ENCODE peak calls at places on chromosomes 12 and 14, in eight cellular contexts. One of them, this sample, is unnamed. For H3K4me1, the result is how much of the 10 kb centered on the place peaks cover.

GRCh38 chr14:20998674-20999366 is at the start of gene SLC39A2:
- DNase-seq in astrocyte: peak
- DNase-seq in GM23338: peak
- DNase-seq in keratinocyte: peak
- DNase-seq in PC-9: peak
- DNase-seq in endothelial cell of umbilical vein: no peak
- DNase-seq in HCT116: peak
- DNase-seq in fibroblast of lung: peak
- DNase-seq in this sample: peak

GRCh38 chr12:795305-795704 is 42.9 kb downstream of the WNK1 start:
- DNase-seq in PC-9: no peak
- DNase-seq in HCT116: no peak
- DNase-seq in fibroblast of lung: no peak
- DNase-seq in GM23338: no peak
- DNase-seq in keratinocyte: no peak
- DNase-seq in endothelial cell of umbilical vein: peak
- DNase-seq in astrocyte: no peak
- DNase-seq in this sample: no peak

GRCh38 chr14:89215166-89215940 is 201.7 kb downstream of the FOXN3 start:
- DNase-seq in fibroblast of lung: no peak
- DNase-seq in keratinocyte: no peak
- DNase-seq in HCT116: no peak
- DNase-seq in PC-9: no peak
- DNase-seq in GM23338: no peak
- DNase-seq in endothelial cell of umbilical vein: no peak
- DNase-seq in astrocyte: no peak
- DNase-seq in this sample: no peak

GRCh38 chr14:62373889-62374394 is 611.7 kb downstream of the SNAPC1 start:
- DNase-seq in GM23338: no peak
- DNase-seq in fibroblast of lung: peak
- DNase-seq in endothelial cell of umbilical vein: no peak
- DNase-seq in keratinocyte: no peak
- DNase-seq in HCT116: no peak
- DNase-seq in PC-9: no peak
- DNase-seq in astrocyte: peak
- DNase-seq in this sample: peak

GRCh38 chr14:71555654-71556559 is 376.3 kb upstream of the RGS6 start:
- DNase-seq in HCT116: no peak
- DNase-seq in astrocyte: peak
- DNase-seq in fibroblast of lung: peak
- DNase-seq in endothelial cell of umbilical vein: peak
- DNase-seq in keratinocyte: no peak
- DNase-seq in GM23338: no peak
- DNase-seq in PC-9: no peak
- DNase-seq in this sample: no peak

GRCh38 chr14:56185991-56186390 is 67.8 kb downstream of the PELI2 start:
- DNase-seq in endothelial cell of umbilical vein: no peak
- DNase-seq in keratinocyte: no peak
- DNase-seq in PC-9: no peak
- DNase-seq in HCT116: no peak
- DNase-seq in GM23338: no peak
- DNase-seq in astrocyte: no peak
- DNase-seq in fibroblast of lung: no peak
- DNase-seq in this sample: no peak

GRCh38 chr14:78007160-78007559 is 163.0 kb upstream of the NRXN3 start:
- DNase-seq in fibroblast of lung: peak
- DNase-seq in endothelial cell of umbilical vein: no peak
- DNase-seq in HCT116: no peak
- DNase-seq in GM23338: no peak
- DNase-seq in keratinocyte: no peak
- DNase-seq in PC-9: no peak
- DNase-seq in astrocyte: peak
- DNase-seq in this sample: no peak

GRCh38 chr14:90603336-90603735 is 206.5 kb downstream of the CALM1 start:
- DNase-seq in fibroblast of lung: peak
- DNase-seq in GM23338: no peak
- DNase-seq in keratinocyte: no peak
- DNase-seq in endothelial cell of umbilical vein: peak
- DNase-seq in PC-9: no peak
- DNase-seq in astrocyte: no peak
- DNase-seq in HCT116: no peak
- DNase-seq in this sample: no peak

GRCh38 chr14:29242755-29243340 is 476.3 kb downstream of the FOXG1 start:
- DNase-seq in astrocyte: peak
- DNase-seq in GM23338: no peak
- DNase-seq in fibroblast of lung: peak
- DNase-seq in PC-9: no peak
- DNase-seq in HCT116: no peak
- DNase-seq in endothelial cell of umbilical vein: peak
- DNase-seq in keratinocyte: no peak
- DNase-seq in this sample: peak

GRCh38 chr12:119178544-119179334 is at the start of gene HSPB8:
- DNase-seq in HCT116: peak
- DNase-seq in GM23338: peak
- DNase-seq in PC-9: peak
- DNase-seq in fibroblast of lung: peak
- DNase-seq in astrocyte: peak
- DNase-seq in endothelial cell of umbilical vein: peak
- DNase-seq in keratinocyte: no peak
- DNase-seq in this sample: peak

GRCh38 chr12:122052285-122052684 is 26.3 kb upstream of the MLXIP start:
- DNase-seq in endothelial cell of umbilical vein: no peak
- DNase-seq in astrocyte: peak
- DNase-seq in GM23338: no peak
- DNase-seq in PC-9: no peak
- DNase-seq in keratinocyte: no peak
- DNase-seq in HCT116: no peak
- DNase-seq in fibroblast of lung: peak
- DNase-seq in this sample: no peak

GRCh38 chr14:104164041-104164440 is 25.7 kb downstream of the KIF26A start:
- DNase-seq in HCT116: no peak
- DNase-seq in PC-9: no peak
- DNase-seq in fibroblast of lung: no peak
- DNase-seq in GM23338: no peak
- DNase-seq in astrocyte: no peak
- DNase-seq in endothelial cell of umbilical vein: no peak
- DNase-seq in keratinocyte: no peak
- DNase-seq in this sample: no peak

GRCh38 chr14:65107200-65107599 is 4.9 kb upstream of the MAX start:
- DNase-seq in PC-9: no peak
- DNase-seq in endothelial cell of umbilical vein: no peak
- DNase-seq in HCT116: no peak
- DNase-seq in keratinocyte: no peak
- DNase-seq in fibroblast of lung: no peak
- DNase-seq in GM23338: no peak
- DNase-seq in astrocyte: no peak
- DNase-seq in this sample: no peak

GRCh38 chr14:105430535-105430934 is 10.9 kb downstream of the MTA1 start:
- DNase-seq in fibroblast of lung: peak
- DNase-seq in astrocyte: peak
- DNase-seq in HCT116: peak
- DNase-seq in GM23338: no peak
- DNase-seq in keratinocyte: peak
- DNase-seq in PC-9: peak
- DNase-seq in endothelial cell of umbilical vein: peak
- DNase-seq in this sample: peak

GRCh38 chr12:54352022-54352531 is 12.2 kb downstream of the GPR84 start:
- DNase-seq in PC-9: no peak
- DNase-seq in endothelial cell of umbilical vein: no peak
- DNase-seq in astrocyte: peak
- DNase-seq in keratinocyte: no peak
- DNase-seq in fibroblast of lung: peak
- DNase-seq in GM23338: peak
- DNase-seq in HCT116: no peak
- DNase-seq in this sample: no peak
- H3K27ac ChIP-seq in PC-9: no peak
- H3K27ac ChIP-seq in endothelial cell of umbilical vein: no peak
- H3K27ac ChIP-seq in astrocyte: peak
- H3K27ac ChIP-seq in keratinocyte: no peak
- H3K27ac ChIP-seq in fibroblast of lung: peak
- H3K27ac ChIP-seq in GM23338: peak
- H3K27ac ChIP-seq in HCT116: no peak
- H3K27ac ChIP-seq in this sample: no peak

GRCh38 chr12:6452245-6452731 is 446 bp downstream of the TAPBPL start:
- DNase-seq in astrocyte: no peak
- DNase-seq in endothelial cell of umbilical vein: no peak
- DNase-seq in fibroblast of lung: no peak
- DNase-seq in HCT116: no peak
- DNase-seq in PC-9: no peak
- DNase-seq in GM23338: no peak
- DNase-seq in keratinocyte: no peak
- DNase-seq in this sample: no peak

GRCh38 chr12:6450091-6450868 is 1.6 kb upstream of the TAPBPL start:
- DNase-seq in keratinocyte: no peak
- DNase-seq in HCT116: no peak
- DNase-seq in endothelial cell of umbilical vein: no peak
- DNase-seq in fibroblast of lung: no peak
- DNase-seq in astrocyte: no peak
- DNase-seq in PC-9: no peak
- DNase-seq in GM23338: no peak
- DNase-seq in this sample: no peak

GRCh38 chr12:6451348-6452244 is at the start of gene TAPBPL:
- DNase-seq in keratinocyte: no peak
- DNase-seq in astrocyte: peak
- DNase-seq in GM23338: peak
- DNase-seq in HCT116: no peak
- DNase-seq in fibroblast of lung: peak
- DNase-seq in PC-9: peak
- DNase-seq in endothelial cell of umbilical vein: peak
- DNase-seq in this sample: no peak

GRCh38 chr12:6452908-6453630 is 1.2 kb downstream of the TAPBPL start:
- DNase-seq in fibroblast of lung: no peak
- DNase-seq in keratinocyte: no peak
- DNase-seq in astrocyte: no peak
- DNase-seq in HCT116: no peak
- DNase-seq in PC-9: peak
- DNase-seq in endothelial cell of umbilical vein: no peak
- DNase-seq in GM23338: no peak
- DNase-seq in this sample: no peak

DNA sequence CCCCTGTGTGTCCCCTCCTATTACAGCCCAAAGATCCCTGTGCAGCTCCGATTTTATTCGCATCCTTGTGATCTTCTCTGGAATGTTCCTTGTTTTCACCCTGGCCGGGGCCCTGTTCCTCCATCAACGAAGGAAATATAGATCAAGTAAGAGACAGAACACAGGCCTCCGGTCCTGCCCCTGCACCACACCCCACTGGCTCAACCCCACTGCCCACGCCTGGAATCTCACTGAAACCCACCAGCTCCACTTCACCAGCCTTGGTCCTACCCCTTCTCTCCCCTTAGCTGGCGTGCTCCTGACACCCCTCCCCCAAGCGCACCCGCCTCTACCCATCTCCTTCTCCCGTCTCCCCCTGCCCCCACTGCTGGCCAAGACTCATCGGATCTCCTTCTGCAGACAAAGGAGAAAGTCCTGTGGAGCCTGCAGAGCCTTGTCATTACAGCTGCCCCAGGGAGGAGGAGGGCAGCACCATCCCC is 934 bp upstream of the TAPBPL start:
- DNase-seq in keratinocyte: no peak
- DNase-seq in HCT116: no peak
- DNase-seq in PC-9: no peak
- DNase-seq in endothelial cell of umbilical vein: no peak
- DNase-seq in GM23338: peak
- DNase-seq in fibroblast of lung: no peak
- DNase-seq in astrocyte: no peak
- DNase-seq in this sample: no peak
- H3K4me1 ChIP-seq in keratinocyte: under half
- H3K4me1 ChIP-seq in HCT116: under half
- H3K4me1 ChIP-seq in PC-9: under half
- H3K4me1 ChIP-seq in endothelial cell of umbilical vein: under half
- H3K4me1 ChIP-seq in GM23338: under half
- H3K4me1 ChIP-seq in fibroblast of lung: under half
- H3K4me1 ChIP-seq in astrocyte: under half
- H3K4me1 ChIP-seq in this sample: under half

DNA sequence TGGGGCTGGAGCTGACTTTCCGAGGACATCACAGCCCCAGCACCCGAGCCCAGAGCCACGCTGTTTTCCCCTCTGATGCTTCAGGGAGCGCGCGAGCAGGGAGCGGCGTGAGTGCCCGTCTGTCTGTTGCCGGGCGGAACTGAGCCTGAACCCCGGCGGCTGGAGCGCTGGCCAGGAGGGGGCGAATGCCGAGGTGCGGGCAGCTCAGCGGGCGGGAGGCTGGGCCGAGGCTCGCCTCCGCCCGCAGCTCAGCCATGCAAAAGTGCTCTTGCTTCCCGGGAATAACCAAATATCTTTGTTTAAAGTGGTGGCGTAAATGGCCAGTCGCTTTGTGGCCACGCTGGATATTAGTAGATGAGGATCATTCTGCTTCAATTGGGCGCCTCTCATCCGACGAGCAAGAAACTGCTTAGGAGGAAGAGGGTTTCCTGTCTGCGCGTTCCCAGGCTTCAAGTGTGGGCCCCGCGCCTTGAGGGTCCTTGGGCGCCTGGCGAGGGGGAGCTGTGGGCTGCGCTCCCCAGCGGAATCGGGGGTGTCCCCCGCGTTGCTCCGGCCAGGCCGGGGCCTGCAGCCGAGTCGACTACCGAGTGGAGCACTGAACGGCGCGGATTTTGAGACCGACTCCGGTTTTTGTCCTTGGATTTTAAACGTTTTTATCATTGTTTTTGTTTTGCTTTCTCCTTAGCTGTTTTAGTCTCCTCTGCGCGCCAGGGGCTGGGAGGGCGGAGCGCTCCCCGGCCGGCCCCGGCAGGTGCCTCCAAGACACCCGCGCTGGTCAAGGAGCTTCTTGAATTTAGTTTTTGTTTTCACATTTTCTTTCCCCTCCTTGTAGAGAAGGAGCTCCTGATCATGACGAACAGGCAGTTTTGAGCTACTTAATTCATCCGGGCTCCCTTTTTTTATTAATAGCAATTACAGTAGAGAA is 831 bp upstream of the NKX2-1 start:
- DNase-seq in GM23338: peak
- DNase-seq in PC-9: peak
- DNase-seq in HCT116: peak
- DNase-seq in fibroblast of lung: no peak
- DNase-seq in endothelial cell of umbilical vein: peak
- DNase-seq in astrocyte: no peak
- DNase-seq in keratinocyte: no peak
- DNase-seq in this sample: peak
- TF ChIP-seq EZH2 in GM23338: peak
- TF ChIP-seq EZH2 in PC-9: no peak
- TF ChIP-seq EZH2 in HCT116: no peak
- TF ChIP-seq EZH2 in fibroblast of lung: peak
- TF ChIP-seq EZH2 in endothelial cell of umbilical vein: peak
- TF ChIP-seq EZH2 in astrocyte: peak
- TF ChIP-seq EZH2 in keratinocyte: peak
- TF ChIP-seq EZH2 in this sample: no peak

GRCh38 chr14:50649691-50650090 is 18.4 kb downstream of the SAV1 start:
- DNase-seq in HCT116: no peak
- DNase-seq in keratinocyte: no peak
- DNase-seq in GM23338: no peak
- DNase-seq in astrocyte: no peak
- DNase-seq in fibroblast of lung: no peak
- DNase-seq in endothelial cell of umbilical vein: no peak
- DNase-seq in PC-9: no peak
- DNase-seq in this sample: no peak

GRCh38 chr14:50647282-50647681 is 20.8 kb downstream of the SAV1 start:
- DNase-seq in fibroblast of lung: no peak
- DNase-seq in GM23338: no peak
- DNase-seq in HCT116: no peak
- DNase-seq in keratinocyte: no peak
- DNase-seq in astrocyte: no peak
- DNase-seq in endothelial cell of umbilical vein: no peak
- DNase-seq in PC-9: no peak
- DNase-seq in this sample: no peak

GRCh38 chr14:50647753-50648152 is 20.4 kb downstream of the SAV1 start:
- DNase-seq in PC-9: no peak
- DNase-seq in astrocyte: no peak
- DNase-seq in endothelial cell of umbilical vein: peak
- DNase-seq in HCT116: no peak
- DNase-seq in GM23338: no peak
- DNase-seq in fibroblast of lung: no peak
- DNase-seq in keratinocyte: no peak
- DNase-seq in this sample: peak
- H3K27ac ChIP-seq in PC-9: no peak
- H3K27ac ChIP-seq in astrocyte: no peak
- H3K27ac ChIP-seq in endothelial cell of umbilical vein: no peak
- H3K27ac ChIP-seq in HCT116: no peak
- H3K27ac ChIP-seq in GM23338: no peak
- H3K27ac ChIP-seq in fibroblast of lung: no peak
- H3K27ac ChIP-seq in keratinocyte: no peak
- H3K27ac ChIP-seq in this sample: peak

This sample was measured in PC-3.